ENCODE peak calls at places on chromosomes 13 and 19, in five cellular contexts. R, D, C, A and S are unnamed samples.

GRCh38 chr19:52138614-52139290 is 986 bp downstream of the ZNF616 start:
- DNase-seq in A (peak; percentile 16), D (peak; percentile 19), C (no peak), R (no peak), S (peak; percentile 13)

GRCh38 chr19:56116606-56117005 is 4.5 kb downstream of the ZNF787 start:
- DNase-seq in D (no peak), C (no peak), R (no peak), A (no peak), S (no peak)

GRCh38 chr19:1236566-1236965 is 1.2 kb downstream of the CBARP start:
- DNase-seq in R (no peak), C (no peak), A (no peak), D (no peak), S (no peak)

GRCh38 chr19:38003427-38004099 is 96.6 kb downstream of the SIPA1L3 start:
- DNase-seq in C (peak; percentile 77), R (no peak), D (peak; percentile 92), A (peak; percentile 88), S (no peak)

GRCh38 chr19:38401148-38401547 is 1.7 kb upstream of the FAM98C start:
- DNase-seq in R (no peak), D (peak; percentile 50), C (no peak), A (peak; percentile 46), S (no peak)

GRCh38 chr13:49635599-49636433 is 7.5 kb downstream of the ARL11 start:
- DNase-seq in C (peak; percentile 53), R (no peak), D (peak; percentile 43), A (peak; percentile 59), S (peak; percentile 58)

GRCh38 chr19:19062454-19063182 is 1.2 kb upstream of the SLC25A42 start:
- DNase-seq in A (peak; percentile 41), C (no peak), D (peak; percentile 63), R (no peak), S (no peak)

GRCh38 chr13:43388282-43389034 is 365.1 kb downstream of the DNAJC15 start:
- DNase-seq in C (peak; percentile 47), R (no peak), D (no peak), A (no peak), S (no peak)

GRCh38 chr19:7257148-7258041 is 36.8 kb downstream of the INSR start:
- DNase-seq in A (peak; percentile 85), R (no peak), C (peak; percentile 59), D (peak; percentile 67), S (no peak)